ENCODE peak calls at places on chromosomes 7 and 10, in five cellular contexts. G is body of pancreas, U is upper lobe of right lung, A is SK-N-SH, R is colonic mucosa. F is an unnamed sample. For H3K4me1, the result is how much of the 10 kb centered on the place peaks cover.

GRCh38 chr10:116688241-116688711 is 54.1 kb downstream of the HSPA12A start:
- DNase-seq in A (no peak), G (no peak), U (peak), R (no peak), F (no peak)

GRCh38 chr10:105743343-105744056 is 1102.4 kb downstream of the SORCS3 start:
- DNase-seq in U (no peak), G (peak), A (no peak), R (no peak), F (no peak)

GRCh38 chr7:158585721-158586498 is 1.7 kb downstream of the PTPRN2 start:
- DNase-seq in R (peak), A (no peak), U (no peak), G (peak), F (no peak)

GRCh38 chr7:46139079-46139478 is 218.0 kb upstream of the IGFBP3 start:
- DNase-seq in A (no peak), U (no peak), G (no peak), R (no peak), F (no peak)

GRCh38 chr10:80356563-80356999 is at the start of the genes DYDC1 and DYDC2:
- DNase-seq in U (peak), A (peak), G (peak), R (peak), F (peak)

GRCh38 chr7:55086413-55087201 is 67.8 kb downstream of the EGFR start:
- DNase-seq in A (peak), U (peak), G (peak), R (no peak), F (peak)

GRCh38 chr7:32588657-32589056 is 93.4 kb downstream of the AVL9 start:
- DNase-seq in A (no peak), G (no peak), U (no peak), R (no peak), F (no peak)

GRCh38 chr10:102118867-102119266 is 1.3 kb downstream of the LDB1 start:
- DNase-seq in U (peak), A (no peak), G (peak), R (peak), F (peak)

GRCh38 chr10:8075282-8076260 is 21.1 kb downstream of the GATA3 start:
- DNase-seq in U (no peak), R (no peak), A (no peak), G (no peak), F (no peak)
- TF ChIP-seq CTCF in U (no peak), R (no peak), A (no peak), G (no peak), F (no peak)

DNA sequence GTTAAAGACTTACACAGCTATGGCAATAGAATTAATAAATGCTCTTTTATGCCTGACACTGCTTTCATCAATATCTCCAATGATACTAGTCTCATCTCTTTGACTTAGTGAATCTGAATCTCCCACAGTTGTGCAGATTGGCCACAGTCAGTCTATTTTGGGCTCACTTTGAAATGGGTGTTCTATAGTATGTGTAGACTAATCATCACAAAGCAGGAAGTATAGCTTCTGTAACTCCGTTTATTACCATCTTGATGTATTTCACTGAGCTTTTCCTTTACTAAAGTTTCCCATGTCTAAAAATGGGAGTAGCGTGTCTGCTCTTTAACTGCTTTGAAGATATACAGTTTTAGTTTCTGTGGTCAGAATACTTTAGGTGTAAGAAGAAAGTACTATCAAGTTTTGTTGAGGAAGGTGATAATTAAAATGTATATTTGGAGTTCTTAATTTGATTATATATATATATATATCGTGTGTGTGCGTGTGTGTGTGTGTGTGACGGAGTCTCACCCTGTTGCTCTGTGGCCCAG is 70.1 kb downstream of the ST7 start:
- DNase-seq in R (no peak), G (no peak), A (no peak), U (no peak), F (no peak)
- H3K4me3 ChIP-seq in R (no peak), G (no peak), A (no peak), U (no peak), F (no peak)

DNA sequence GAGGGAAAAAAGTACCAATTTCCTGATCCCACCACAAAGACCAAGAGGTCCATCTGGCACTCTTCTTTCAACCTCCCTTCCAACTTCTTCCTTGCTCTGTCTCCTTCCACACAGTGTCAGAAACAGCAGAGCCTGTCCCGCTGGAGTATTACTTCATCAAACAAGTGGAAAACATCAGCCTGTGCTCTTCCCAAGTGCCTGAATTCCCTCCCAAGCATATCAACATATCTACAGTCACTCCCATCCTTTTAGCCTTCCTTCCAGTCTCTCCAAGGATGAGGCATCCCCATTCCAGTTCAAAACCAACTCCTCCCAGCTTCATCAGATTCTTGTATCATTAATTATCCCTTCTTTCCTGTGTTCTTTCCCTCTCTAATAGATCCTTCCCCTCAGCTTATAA is 1.7 kb upstream of the NOC3L start:
- DNase-seq in U (no peak), G (no peak), A (no peak), R (no peak), F (no peak)
- H3K4me1 ChIP-seq in U (under half), G (under half), A (under half), R (under half), F (under half)

DNA sequence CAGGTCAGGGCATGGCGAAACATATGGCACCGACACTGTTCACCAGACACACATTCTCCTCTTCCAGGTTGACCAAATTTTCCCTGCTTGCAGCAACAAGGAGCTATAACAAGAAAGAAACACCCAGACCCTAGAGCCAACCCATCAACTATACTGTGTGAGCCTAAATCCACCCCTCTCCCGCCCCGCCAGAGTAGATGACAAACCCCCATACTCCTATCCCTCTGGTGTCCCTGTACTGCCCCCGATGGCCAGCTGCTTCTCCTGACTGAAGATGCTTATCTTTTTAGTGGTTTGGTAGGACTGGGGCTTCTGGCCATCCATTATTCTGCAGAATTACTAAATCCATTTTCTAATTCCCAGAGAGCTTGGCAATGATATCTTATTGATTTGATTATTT is 70.1 kb upstream of the EEPD1 start:
- DNase-seq in U (no peak), R (no peak), A (peak), G (no peak), F (peak)
- TF ChIP-seq CTCF in U (no peak), R (no peak), A (peak), G (no peak), F (peak)

F was measured in BE2C.